ENCODE peak calls at places on chromosomes 4 and X, in seven cellular contexts. M is H9, A is IMR-90, V is mesendoderm, U is neuronal stem cell, Y is H1, Z is mesenchymal stem cell. T is an unnamed sample.

GRCh38 chrX:19886888-19887531 is 390 bp downstream of the SH3KBP1 start:
- DNase-seq in Y (no peak), A (no peak), V (no peak), U (no peak), Z (no peak), M (no peak), T (no peak)

GRCh38 chr4:87219648-87220093 is 747 bp downstream of the KLHL8 start:
- DNase-seq in A (peak; percentile 33), M (peak; percentile 38), Z (peak; percentile 49), Y (no peak), V (peak; percentile 37), U (no peak), T (peak; percentile 52)

GRCh38 chrX:41377624-41378023 is 43.7 kb downstream of the DDX3X start:
- DNase-seq in Z (peak; percentile 45), Y (no peak), M (no peak), U (no peak), V (no peak), A (no peak), T (no peak)

GRCh38 chrX:9832811-9833210 is 46.6 kb downstream of the SHROOM2 start:
- DNase-seq in A (no peak), U (no peak), Y (no peak), V (peak; percentile 71), M (peak; percentile 40), Z (no peak), T (no peak)

GRCh38 chr4:59969909-59970308 is 1230.2 kb upstream of the ADGRL3 start:
- DNase-seq in Z (no peak), A (no peak), M (no peak), U (no peak), Y (no peak), V (no peak), T (no peak)

GRCh38 chr4:173178144-173178543 is 9.5 kb downstream of the GALNT7 start:
- DNase-seq in V (no peak), Z (no peak), U (no peak), A (no peak), Y (no peak), M (no peak), T (no peak)

GRCh38 chr4:166229799-166230198 is 356.8 kb downstream of the TLL1 start:
- DNase-seq in V (no peak), Z (no peak), Y (no peak), A (no peak), U (no peak), M (no peak), T (no peak)

GRCh38 chrX:23828894-23829293 is 45.9 kb downstream of the SAT1 start:
- DNase-seq in V (no peak), Z (no peak), U (no peak), Y (no peak), A (peak; percentile 11), M (no peak), T (no peak)

GRCh38 chr4:173991814-173992213 is 291.7 kb downstream of the FBXO8 start:
- DNase-seq in Y (no peak), M (no peak), U (no peak), Z (no peak), A (no peak), V (no peak), T (no peak)

GRCh38 chr4:140289486-140289885 is 84.0 kb upstream of the SCOC start:
- DNase-seq in M (no peak), U (no peak), Y (no peak), A (no peak), Z (no peak), V (no peak), T (no peak)

GRCh38 chr4:76984127-76984526 is 34.6 kb downstream of the SEPTIN11 start:
- DNase-seq in Y (no peak), U (no peak), V (peak; percentile 49), Z (peak; percentile 82), M (no peak), A (peak; percentile 69), T (no peak)

GRCh38 chr4:36551697-36552214 is 270.3 kb downstream of the DTHD1 start:
- DNase-seq in Y (peak; percentile 23), A (no peak), V (no peak), M (no peak), Z (no peak), U (no peak), T (no peak)

GRCh38 chrX:150352114-150352513 is 11.0 kb upstream of the MAMLD1 start:
- DNase-seq in Z (no peak), M (no peak), V (no peak), Y (no peak), A (peak; percentile 41), U (no peak), T (no peak)

GRCh38 chrX:12949927-12950656 is 24.8 kb upstream of the TMSB4X start:
- DNase-seq in A (peak; percentile 92), Y (no peak), U (no peak), Z (peak; percentile 94), V (no peak), M (no peak), T (peak; percentile 55)

GRCh38 chr4:138320856-138321255 is 78.7 kb upstream of the SLC7A11 start:
- DNase-seq in M (no peak), Z (no peak), A (no peak), Y (no peak), U (no peak), V (no peak), T (no peak)

GRCh38 chrX:95346854-95347253 is 1337.8 kb upstream of the DIAPH2 start:
- DNase-seq in V (peak; percentile 14), M (no peak), A (peak; percentile 5), Y (no peak), Z (no peak), U (no peak), T (peak; percentile 36)

GRCh38 chr4:126583509-126583908 is 1049.2 kb upstream of the INTU start:
- DNase-seq in V (peak; percentile 87), Y (no peak), Z (peak; percentile 38), A (peak; percentile 26), U (no peak), M (peak; percentile 79), T (peak; percentile 7)

GRCh38 chr4:175540151-175540550 is 271.9 kb downstream of the GPM6A start:
- DNase-seq in Y (no peak), M (no peak), V (no peak), U (no peak), Z (no peak), A (no peak), T (no peak)
- H4K8ac ChIP-seq in Y (no peak overlapping the region), M (no peak overlapping the region), V (no peak overlapping the region), U (no peak overlapping the region), Z (no peak overlapping the region), A (no peak overlapping the region), T (no peak overlapping the region)

GRCh38 chr4:42237010-42237409 is 84.6 kb upstream of the BEND4 start:
- DNase-seq in A (no peak), U (no peak), Y (no peak), M (no peak), Z (no peak), V (no peak), T (no peak)
- H3K9ac ChIP-seq in A (no peak overlapping the region), U (peak overlapping the region; percentile 65), Y (no peak overlapping the region), M (no peak overlapping the region), Z (no peak overlapping the region), V (no peak overlapping the region), T (no peak overlapping the region)

GRCh38 chrX:107687445-107687844 is 59.1 kb downstream of the PRPS1 start:
- DNase-seq in U (no peak), M (no peak), Z (no peak), V (no peak), A (no peak), Y (no peak), T (no peak)
- H3K27ac ChIP-seq in U (no peak overlapping the region), M (no peak overlapping the region), Z (peak overlapping the region; percentile 73), V (no peak overlapping the region), A (no peak overlapping the region), Y (no peak overlapping the region), T (no peak overlapping the region)

GRCh38 chrX:32933548-32933947 is 277.8 kb downstream of the DMD start:
- DNase-seq in Z (no peak), A (no peak), U (no peak), V (peak; percentile 11), M (no peak), Y (no peak), T (no peak)
- H4K8ac ChIP-seq in Z (no peak overlapping the region), A (no peak overlapping the region), U (no peak overlapping the region), V (no peak overlapping the region), M (no peak overlapping the region), Y (no peak overlapping the region), T (no peak overlapping the region)

GRCh38 chr4:183214912-183215488 is 105.1 kb downstream of the CLDN22 start:
- DNase-seq in Z (no peak), Y (no peak), M (no peak), U (no peak), V (no peak), A (no peak), T (no peak)
- H3K9ac ChIP-seq in Z (no peak overlapping the region), Y (no peak overlapping the region), M (no peak overlapping the region), U (no peak overlapping the region), V (no peak overlapping the region), A (no peak overlapping the region), T (no peak overlapping the region)

GRCh38 chr4:15003441-15003890 is 1.2 kb downstream of the CPEB2 start:
- DNase-seq in A (peak; percentile 19), M (peak; percentile 52), Y (no peak), V (peak; percentile 63), Z (peak; percentile 54), U (peak; percentile 51), T (no peak)

GRCh38 chr4:15004701-15005301 is 2.5 kb downstream of the CPEB2 start:
- DNase-seq in U (peak; percentile 32), M (peak; percentile 64), V (peak; percentile 75), A (peak; percentile 54), Y (no peak), Z (peak; percentile 86), T (peak; percentile 86)

GRCh38 chr4:15005474-15006115 is 3.3 kb downstream of the CPEB2 start:
- DNase-seq in M (no peak), U (no peak), A (no peak), V (no peak), Z (no peak), Y (no peak), T (no peak)

GRCh38 chr4:15002659-15003440 is 569 bp downstream of the CPEB2 start:
- DNase-seq in V (peak; percentile 85), Y (no peak), U (peak; percentile 71), Z (peak; percentile 85), M (peak; percentile 63), A (peak; percentile 87), T (peak; percentile 86)

DNA sequence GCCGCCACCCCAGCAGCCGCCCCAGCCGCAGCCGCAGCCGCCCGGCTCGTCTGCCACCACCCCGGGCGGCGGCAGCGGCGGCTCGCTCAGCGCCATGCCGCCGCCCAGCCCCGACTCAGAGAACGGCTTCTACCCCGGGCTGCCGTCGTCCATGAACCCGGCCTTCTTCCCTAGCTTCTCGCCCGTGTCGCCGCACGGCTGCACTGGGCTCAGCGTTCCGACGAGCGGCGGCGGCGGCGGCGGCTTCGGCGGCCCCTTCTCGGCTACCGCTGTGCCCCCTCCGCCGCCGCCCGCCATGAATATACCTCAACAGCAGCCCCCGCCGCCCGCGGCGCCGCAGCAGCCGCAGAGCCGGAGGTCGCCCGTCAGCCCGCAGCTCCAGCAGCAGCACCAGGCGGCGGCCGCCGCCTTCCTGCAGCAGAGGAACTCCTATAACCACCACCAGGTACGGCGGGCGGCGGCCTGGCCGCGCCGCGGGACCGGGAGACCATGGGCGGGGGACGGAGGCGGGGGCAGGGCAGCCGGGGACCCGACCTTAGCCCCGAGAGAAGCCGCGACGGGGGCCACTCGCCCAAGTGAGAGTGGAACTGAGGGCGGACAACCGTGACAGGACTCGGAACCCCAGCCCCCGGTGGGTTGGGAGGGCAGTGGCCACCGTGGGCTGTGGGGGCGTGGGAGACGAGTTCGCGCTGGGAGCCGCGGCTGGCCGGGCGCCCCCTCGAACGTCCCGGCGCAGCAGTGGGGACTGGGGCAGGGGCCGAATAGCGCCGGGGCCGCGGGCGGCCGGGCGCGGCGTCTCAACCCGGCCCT is 1.8 kb downstream of the CPEB2 start:
- DNase-seq in U (peak; percentile 27), Z (peak; percentile 18), V (peak; percentile 64), A (no peak), M (peak; percentile 38), Y (no peak), T (peak; percentile 46)
- H3K27ac ChIP-seq in U (no peak overlapping the region), Z (peak overlapping the region; percentile 92), V (peak overlapping the region; percentile 95), A (peak overlapping the region; percentile 78), M (no peak overlapping the region), Y (no peak overlapping the region), T (peak overlapping the region; percentile 95)